ENCODE peak calls at places on chromosome 21, in four cellular contexts. R is HL-60, F is K562, J is GM12878. C is an unnamed sample.

GRCh38 chr21:18810136-18810535 is 406.6 kb upstream of the TMPRSS15 start:
- DNase-seq in R (no peak), F (no peak), J (no peak), C (no peak)

GRCh38 chr21:21268061-21268471 is 269.9 kb downstream of the NCAM2 start:
- DNase-seq in R (no peak), F (no peak), J (no peak), C (no peak)

GRCh38 chr21:19853709-19854575 is 1144.3 kb upstream of the NCAM2 start:
- DNase-seq in R (no peak), F (peak; percentile 15), J (no peak), C (no peak)

GRCh38 chr21:16476056-16476850 is 746.5 kb downstream of the USP25 start:
- DNase-seq in R (no peak), F (no peak), J (no peak), C (no peak)

GRCh38 chr21:29187939-29188338 is 57.5 kb downstream of the MAP3K7CL start:
- DNase-seq in R (no peak), F (no peak), J (no peak), C (no peak)

GRCh38 chr21:21029159-21029558 is 30.9 kb downstream of the NCAM2 start:
- DNase-seq in R (peak; percentile 82), F (no peak), J (no peak), C (no peak)

GRCh38 chr21:40047993-40048730 is 180.9 kb downstream of the PCP4 start:
- DNase-seq in R (no peak), F (no peak), J (no peak), C (no peak)

GRCh38 chr21:29078884-29079765 is 5.7 kb upstream of the CCT8 start:
- DNase-seq in R (peak; percentile 96), F (no peak), J (peak; percentile 68), C (peak; percentile 14)

GRCh38 chr21:25871566-25871965 is 136.8 kb downstream of the GABPA start:
- DNase-seq in R (no peak), F (peak; percentile 27), J (no peak), C (no peak)

GRCh38 chr21:15520811-15521643 is 208.8 kb upstream of the USP25 start:
- DNase-seq in R (no peak), F (peak; percentile 8), J (no peak), C (no peak)

GRCh38 chr21:38500073-38500472 is 1.8 kb upstream of the ERG start:
- DNase-seq in R (no peak), F (no peak), J (no peak), C (no peak)

GRCh38 chr21:33053986-33054385 is 16.0 kb upstream of the OLIG1 start:
- DNase-seq in R (no peak), F (no peak), J (no peak), C (no peak)

GRCh38 chr21:18164933-18165332 is 79.7 kb upstream of the CHODL start:
- DNase-seq in R (no peak), F (no peak), J (no peak), C (no peak)

GRCh38 chr21:17610862-17611261 is 1.8 kb downstream of the BTG3 start:
- DNase-seq in R (no peak), F (no peak), J (no peak), C (no peak)

GRCh38 chr21:39842741-39843146 is 24.5 kb upstream of the PCP4 start:
- DNase-seq in R (no peak), F (no peak), J (no peak), C (no peak)

GRCh38 chr21:43269461-43269860 is 100.7 kb downstream of the CRYAA start:
- DNase-seq in R (no peak), F (peak; percentile 67), J (no peak), C (peak; percentile 66)

GRCh38 chr21:46038871-46039397 is 57.4 kb downstream of the COL6A1 start:
- DNase-seq in R (no peak), F (no peak), J (no peak), C (no peak)

GRCh38 chr21:43573921-43574320 is 85.4 kb downstream of the HSF2BP start:
- DNase-seq in R (no peak), F (no peak), J (no peak), C (no peak)

GRCh38 chr21:26883768-26884167 is 38.6 kb upstream of the ADAMTS1 start:
- DNase-seq in R (no peak), F (no peak), J (no peak), C (no peak)
- TF ChIP-seq SPI1 in R (no peak), F (no peak), J (no peak), C (no peak)

GRCh38 chr21:23401278-23401677 is 2206.0 kb downstream of the MRPL39 start:
- DNase-seq in R (no peak), F (no peak), J (no peak), C (no peak)
- TF ChIP-seq SPI1 in R (no peak), F (no peak), J (no peak), C (no peak)

GRCh38 chr21:14513772-14514171 is 32.3 kb downstream of the SAMSN1 start:
- DNase-seq in R (no peak), F (no peak), J (no peak), C (no peak)
- TF ChIP-seq SPI1 in R (no peak), F (no peak), J (no peak), C (no peak)

GRCh38 chr21:45029968-45030636 is 44.3 kb upstream of the ADARB1 start:
- DNase-seq in R (no peak), F (no peak), J (no peak), C (no peak)
- TF ChIP-seq SPI1 in R (no peak), F (no peak), J (no peak), C (no peak)

GRCh38 chr21:24594082-24594481 is 1013.2 kb downstream of the MRPL39 start:
- DNase-seq in R (no peak), F (no peak), J (no peak), C (no peak)
- TF ChIP-seq SPI1 in R (no peak), F (no peak), J (no peak), C (no peak)

DNA sequence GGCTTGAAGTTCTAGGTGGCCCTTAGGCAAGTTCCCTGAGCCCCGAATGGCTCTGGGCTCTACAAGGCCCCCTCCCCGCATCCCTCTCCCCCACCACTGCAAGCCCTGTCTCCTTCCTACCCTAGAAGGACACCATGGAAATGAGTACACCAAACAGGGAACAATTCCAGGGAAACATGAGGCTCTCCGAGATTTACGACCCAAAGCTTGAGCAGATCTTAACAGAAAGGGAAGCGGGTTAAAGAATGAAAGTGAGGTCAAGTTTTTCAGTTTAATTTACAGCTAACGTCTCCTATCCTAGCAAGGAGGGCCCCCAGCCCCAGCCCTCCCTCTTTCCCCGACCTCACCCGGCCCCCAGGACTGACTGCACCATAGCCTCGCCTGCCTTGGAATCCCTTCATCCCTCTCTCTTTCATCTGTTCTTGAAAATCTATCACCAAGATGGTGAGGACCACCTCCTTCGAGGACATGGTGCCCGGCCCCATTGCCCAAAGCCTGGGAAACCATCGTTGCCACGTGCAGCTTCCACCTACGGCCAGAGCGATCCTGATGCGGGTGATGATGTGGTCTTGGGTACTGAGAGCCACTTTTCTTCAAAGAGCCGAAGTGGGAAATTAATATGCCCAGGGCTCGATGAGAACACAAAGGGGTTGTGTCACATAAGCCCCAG is 30.5 kb downstream of the SIM2 start:
- DNase-seq in R (no peak), F (no peak), J (no peak), C (no peak)
- TF ChIP-seq SPI1 in R (no peak), F (no peak), J (no peak), C (no peak)

GRCh38 chr21:41874611-41875010 is 4.5 kb downstream of the PRDM15 start:
- DNase-seq in R (no peak), F (no peak), J (no peak), C (no peak)
- TF ChIP-seq SPI1 in R (no peak), F (no peak), J (no peak), C (no peak)

GRCh38 chr21:34185051-34185750 is 111.8 kb downstream of the MRPS6 start:
- DNase-seq in R (no peak), F (no peak), J (no peak), C (no peak)

GRCh38 chr21:34186119-34186719 is 112.8 kb downstream of the MRPS6 start:
- DNase-seq in R (no peak), F (peak; percentile 50), J (no peak), C (no peak)

GRCh38 chr21:34189506-34189905 is 116.1 kb downstream of the MRPS6 start:
- DNase-seq in R (peak; percentile 67), F (no peak), J (no peak), C (no peak)

GRCh38 chr21:34190576-34191301 is 117.4 kb downstream of the MRPS6 start:
- DNase-seq in R (no peak), F (peak; percentile 54), J (no peak), C (no peak)

DNA sequence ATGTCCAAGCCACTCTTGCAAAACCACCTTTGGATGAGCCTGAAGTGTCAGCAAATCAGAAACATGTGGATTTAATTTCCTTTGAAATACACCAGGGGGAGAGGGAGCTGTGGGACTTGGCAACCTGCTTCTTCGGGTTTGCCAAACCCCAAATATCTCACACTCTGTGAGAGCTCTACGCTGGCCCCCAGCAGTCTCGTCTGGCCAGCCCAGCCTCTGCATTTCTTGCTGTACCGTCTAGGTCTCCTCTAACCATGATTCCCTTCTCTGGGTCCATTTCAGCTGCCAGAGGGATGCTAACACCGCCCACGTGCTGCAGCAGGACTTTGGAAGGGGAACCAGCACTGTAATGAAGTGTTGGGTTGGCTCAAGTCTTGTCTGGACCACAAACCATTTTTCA is 114.6 kb downstream of the MRPS6 start:
- DNase-seq in R (no peak), F (no peak), J (no peak), C (no peak)
- TF ChIP-seq SPI1 in R (no peak), F (no peak), J (no peak), C (no peak)

GRCh38 chr21:31489014-31489413 is 145.0 kb upstream of the TIAM1 start:
- DNase-seq in R (no peak), F (no peak), J (no peak), C (no peak)

GRCh38 chr21:31493350-31493880 is 149.4 kb upstream of the TIAM1 start:
- DNase-seq in R (no peak), F (no peak), J (no peak), C (no peak)

GRCh38 chr21:31491617-31492016 is 147.6 kb upstream of the TIAM1 start:
- DNase-seq in R (no peak), F (no peak), J (no peak), C (no peak)

GRCh38 chr21:31490471-31490870 is 146.4 kb upstream of the TIAM1 start:
- DNase-seq in R (no peak), F (peak; percentile 74), J (no peak), C (no peak)
- TF ChIP-seq SPI1 in R (no peak), F (no peak), J (no peak), C (no peak)